ENCODE peak calls at places on chromosomes 11 and 22, in ten cellular contexts. One of them, this sample, is unnamed.

GRCh38 chr11:76592025-76592914 is 78.3 kb downstream of the LRRC32 start:
- DNase-seq in IMR-90: no peak
- DNase-seq in endothelial cell: no peak
- DNase-seq in colonic mucosa: peak; percentile 68
- DNase-seq in lower leg skin: peak; percentile 75
- DNase-seq in OCI-LY7: no peak
- DNase-seq in AG09319: no peak
- DNase-seq in CD4-positive, alpha-beta T cell: no peak
- DNase-seq in esophagus squamous epithelium: no peak
- DNase-seq in pancreas: no peak
- DNase-seq in this sample: no peak

GRCh38 chr22:49012695-49013094 is 815.0 kb downstream of the BRD1 start:
- DNase-seq in IMR-90: no peak
- DNase-seq in endothelial cell: no peak
- DNase-seq in colonic mucosa: no peak
- DNase-seq in lower leg skin: no peak
- DNase-seq in OCI-LY7: no peak
- DNase-seq in AG09319: no peak
- DNase-seq in CD4-positive, alpha-beta T cell: no peak
- DNase-seq in esophagus squamous epithelium: no peak
- DNase-seq in pancreas: no peak
- DNase-seq in this sample: no peak

GRCh38 chr22:31962392-31963113 is 18.2 kb downstream of the YWHAH start:
- DNase-seq in IMR-90: no peak
- DNase-seq in endothelial cell: no peak
- DNase-seq in colonic mucosa: no peak
- DNase-seq in lower leg skin: no peak
- DNase-seq in OCI-LY7: no peak
- DNase-seq in AG09319: no peak
- DNase-seq in CD4-positive, alpha-beta T cell: no peak
- DNase-seq in esophagus squamous epithelium: no peak
- DNase-seq in pancreas: no peak
- DNase-seq in this sample: no peak

GRCh38 chr11:12137938-12138731 is 27.7 kb downstream of the MICAL2 start:
- DNase-seq in IMR-90: peak; percentile 98
- DNase-seq in endothelial cell: no peak
- DNase-seq in colonic mucosa: no peak
- DNase-seq in lower leg skin: no peak
- DNase-seq in OCI-LY7: no peak
- DNase-seq in AG09319: peak; percentile 41
- DNase-seq in CD4-positive, alpha-beta T cell: no peak
- DNase-seq in esophagus squamous epithelium: no peak
- DNase-seq in pancreas: no peak
- DNase-seq in this sample: no peak

GRCh38 chr11:10518123-10518522 is 22.9 kb downstream of the RNF141 start:
- DNase-seq in IMR-90: peak; percentile 25
- DNase-seq in endothelial cell: no peak
- DNase-seq in colonic mucosa: no peak
- DNase-seq in lower leg skin: no peak
- DNase-seq in OCI-LY7: no peak
- DNase-seq in AG09319: no peak
- DNase-seq in CD4-positive, alpha-beta T cell: no peak
- DNase-seq in esophagus squamous epithelium: no peak
- DNase-seq in pancreas: no peak
- DNase-seq in this sample: no peak

GRCh38 chr22:49197500-49197899 is 630.2 kb downstream of the BRD1 start:
- DNase-seq in IMR-90: no peak
- DNase-seq in endothelial cell: no peak
- DNase-seq in colonic mucosa: no peak
- DNase-seq in lower leg skin: peak; percentile 80
- DNase-seq in OCI-LY7: no peak
- DNase-seq in AG09319: no peak
- DNase-seq in CD4-positive, alpha-beta T cell: no peak
- DNase-seq in esophagus squamous epithelium: no peak
- DNase-seq in pancreas: peak; percentile 53
- DNase-seq in this sample: no peak

GRCh38 chr11:65279713-65280459 is 18.1 kb downstream of the POLA2 start:
- DNase-seq in IMR-90: peak; percentile 99
- DNase-seq in endothelial cell: no peak
- DNase-seq in colonic mucosa: no peak
- DNase-seq in lower leg skin: no peak
- DNase-seq in OCI-LY7: no peak
- DNase-seq in AG09319: peak; percentile 61
- DNase-seq in CD4-positive, alpha-beta T cell: peak; percentile 52
- DNase-seq in esophagus squamous epithelium: no peak
- DNase-seq in pancreas: no peak
- DNase-seq in this sample: peak; percentile 77

GRCh38 chr11:117871784-117872183 is 4.7 kb downstream of the FXYD6 start:
- DNase-seq in IMR-90: no peak
- DNase-seq in endothelial cell: no peak
- DNase-seq in colonic mucosa: no peak
- DNase-seq in lower leg skin: peak; percentile 59
- DNase-seq in OCI-LY7: no peak
- DNase-seq in AG09319: no peak
- DNase-seq in CD4-positive, alpha-beta T cell: no peak
- DNase-seq in esophagus squamous epithelium: no peak
- DNase-seq in pancreas: no peak
- DNase-seq in this sample: no peak

GRCh38 chr11:75223954-75224643 is 16.5 kb upstream of the TPBGL start:
- DNase-seq in IMR-90: no peak
- DNase-seq in endothelial cell: no peak
- DNase-seq in colonic mucosa: no peak
- DNase-seq in lower leg skin: no peak
- DNase-seq in OCI-LY7: no peak
- DNase-seq in AG09319: no peak
- DNase-seq in CD4-positive, alpha-beta T cell: no peak
- DNase-seq in esophagus squamous epithelium: no peak
- DNase-seq in pancreas: peak; percentile 34
- DNase-seq in this sample: no peak

GRCh38 chr11:110948112-110948511 is 235.9 kb upstream of the ARHGAP20 start:
- DNase-seq in IMR-90: peak; percentile 49
- DNase-seq in endothelial cell: no peak
- DNase-seq in colonic mucosa: no peak
- DNase-seq in lower leg skin: no peak
- DNase-seq in OCI-LY7: no peak
- DNase-seq in AG09319: no peak
- DNase-seq in CD4-positive, alpha-beta T cell: no peak
- DNase-seq in esophagus squamous epithelium: no peak
- DNase-seq in pancreas: no peak
- DNase-seq in this sample: no peak

GRCh38 chr22:23072911-23073491 is 2.7 kb downstream of the GNAZ start:
- DNase-seq in IMR-90: no peak
- DNase-seq in endothelial cell: no peak
- DNase-seq in colonic mucosa: no peak
- DNase-seq in lower leg skin: peak; percentile 82
- DNase-seq in OCI-LY7: no peak
- DNase-seq in AG09319: no peak
- DNase-seq in CD4-positive, alpha-beta T cell: no peak
- DNase-seq in esophagus squamous epithelium: no peak
- DNase-seq in pancreas: peak; percentile 27
- DNase-seq in this sample: no peak

GRCh38 chr11:6413791-6414231 is 5.1 kb downstream of the APBB1 start:
- DNase-seq in IMR-90: no peak
- DNase-seq in endothelial cell: no peak
- DNase-seq in colonic mucosa: no peak
- DNase-seq in lower leg skin: no peak
- DNase-seq in OCI-LY7: no peak
- DNase-seq in AG09319: no peak
- DNase-seq in CD4-positive, alpha-beta T cell: peak; percentile 72
- DNase-seq in esophagus squamous epithelium: no peak
- DNase-seq in pancreas: no peak
- DNase-seq in this sample: no peak

GRCh38 chr11:59560702-59561469 is 49.5 kb downstream of the OR4D9 start:
- DNase-seq in IMR-90: peak; percentile 82
- DNase-seq in endothelial cell: peak; percentile 80
- DNase-seq in colonic mucosa: peak; percentile 89
- DNase-seq in lower leg skin: peak; percentile 97
- DNase-seq in OCI-LY7: peak; percentile 88
- DNase-seq in AG09319: no peak
- DNase-seq in CD4-positive, alpha-beta T cell: peak; percentile 80
- DNase-seq in esophagus squamous epithelium: peak; percentile 25
- DNase-seq in pancreas: peak; percentile 88
- DNase-seq in this sample: peak; percentile 83

GRCh38 chr11:61776561-61777075 is 15.8 kb downstream of the TMEM258 start:
- DNase-seq in IMR-90: peak; percentile 68
- DNase-seq in endothelial cell: peak; percentile 80
- DNase-seq in colonic mucosa: peak; percentile 77
- DNase-seq in lower leg skin: no peak
- DNase-seq in OCI-LY7: peak; percentile 65
- DNase-seq in AG09319: peak; percentile 8
- DNase-seq in CD4-positive, alpha-beta T cell: peak; percentile 44
- DNase-seq in esophagus squamous epithelium: no peak
- DNase-seq in pancreas: peak; percentile 90
- DNase-seq in this sample: peak; percentile 84

GRCh38 chr11:70732493-70733206 is 334.3 kb downstream of the CTTN start:
- DNase-seq in IMR-90: no peak
- DNase-seq in endothelial cell: no peak
- DNase-seq in colonic mucosa: no peak
- DNase-seq in lower leg skin: no peak
- DNase-seq in OCI-LY7: no peak
- DNase-seq in AG09319: no peak
- DNase-seq in CD4-positive, alpha-beta T cell: no peak
- DNase-seq in esophagus squamous epithelium: no peak
- DNase-seq in pancreas: peak; percentile 35
- DNase-seq in this sample: no peak
- TF ChIP-seq CTCF in IMR-90: no peak
- TF ChIP-seq CTCF in endothelial cell: no peak
- TF ChIP-seq CTCF in colonic mucosa: no peak
- TF ChIP-seq CTCF in lower leg skin: no peak
- TF ChIP-seq CTCF in OCI-LY7: no peak
- TF ChIP-seq CTCF in AG09319: no peak
- TF ChIP-seq CTCF in CD4-positive, alpha-beta T cell: no peak
- TF ChIP-seq CTCF in esophagus squamous epithelium: no peak
- TF ChIP-seq CTCF in pancreas: no peak
- TF ChIP-seq CTCF in this sample: no peak

GRCh38 chr11:22923561-22923960 is 63.3 kb upstream of the CCDC179 start:
- DNase-seq in IMR-90: no peak
- DNase-seq in endothelial cell: no peak
- DNase-seq in colonic mucosa: no peak
- DNase-seq in lower leg skin: no peak
- DNase-seq in OCI-LY7: no peak
- DNase-seq in AG09319: no peak
- DNase-seq in CD4-positive, alpha-beta T cell: no peak
- DNase-seq in esophagus squamous epithelium: no peak
- DNase-seq in pancreas: no peak
- DNase-seq in this sample: no peak

GRCh38 chr11:22930816-22931594 is 70.7 kb upstream of the CCDC179 start:
- DNase-seq in IMR-90: peak; percentile 16
- DNase-seq in endothelial cell: no peak
- DNase-seq in colonic mucosa: no peak
- DNase-seq in lower leg skin: no peak
- DNase-seq in OCI-LY7: no peak
- DNase-seq in AG09319: no peak
- DNase-seq in CD4-positive, alpha-beta T cell: no peak
- DNase-seq in esophagus squamous epithelium: no peak
- DNase-seq in pancreas: no peak
- DNase-seq in this sample: no peak

GRCh38 chr11:22927793-22928192 is 67.5 kb upstream of the CCDC179 start:
- DNase-seq in IMR-90: no peak
- DNase-seq in endothelial cell: no peak
- DNase-seq in colonic mucosa: no peak
- DNase-seq in lower leg skin: no peak
- DNase-seq in OCI-LY7: no peak
- DNase-seq in AG09319: no peak
- DNase-seq in CD4-positive, alpha-beta T cell: no peak
- DNase-seq in esophagus squamous epithelium: no peak
- DNase-seq in pancreas: no peak
- DNase-seq in this sample: no peak

GRCh38 chr11:22926341-22926740 is 66.1 kb upstream of the CCDC179 start:
- DNase-seq in IMR-90: no peak
- DNase-seq in endothelial cell: no peak
- DNase-seq in colonic mucosa: no peak
- DNase-seq in lower leg skin: no peak
- DNase-seq in OCI-LY7: no peak
- DNase-seq in AG09319: no peak
- DNase-seq in CD4-positive, alpha-beta T cell: no peak
- DNase-seq in esophagus squamous epithelium: no peak
- DNase-seq in pancreas: no peak
- DNase-seq in this sample: no peak

GRCh38 chr11:22928207-22928917 is 68.1 kb upstream of the CCDC179 start:
- DNase-seq in IMR-90: no peak
- DNase-seq in endothelial cell: no peak
- DNase-seq in colonic mucosa: no peak
- DNase-seq in lower leg skin: no peak
- DNase-seq in OCI-LY7: no peak
- DNase-seq in AG09319: no peak
- DNase-seq in CD4-positive, alpha-beta T cell: no peak
- DNase-seq in esophagus squamous epithelium: no peak
- DNase-seq in pancreas: no peak
- DNase-seq in this sample: no peak
- TF ChIP-seq CTCF in IMR-90: no peak
- TF ChIP-seq CTCF in endothelial cell: no peak
- TF ChIP-seq CTCF in colonic mucosa: no peak
- TF ChIP-seq CTCF in lower leg skin: no peak
- TF ChIP-seq CTCF in OCI-LY7: peak; percentile 52
- TF ChIP-seq CTCF in AG09319: no peak
- TF ChIP-seq CTCF in CD4-positive, alpha-beta T cell: no peak
- TF ChIP-seq CTCF in esophagus squamous epithelium: no peak
- TF ChIP-seq CTCF in pancreas: no peak
- TF ChIP-seq CTCF in this sample: no peak

DNA sequence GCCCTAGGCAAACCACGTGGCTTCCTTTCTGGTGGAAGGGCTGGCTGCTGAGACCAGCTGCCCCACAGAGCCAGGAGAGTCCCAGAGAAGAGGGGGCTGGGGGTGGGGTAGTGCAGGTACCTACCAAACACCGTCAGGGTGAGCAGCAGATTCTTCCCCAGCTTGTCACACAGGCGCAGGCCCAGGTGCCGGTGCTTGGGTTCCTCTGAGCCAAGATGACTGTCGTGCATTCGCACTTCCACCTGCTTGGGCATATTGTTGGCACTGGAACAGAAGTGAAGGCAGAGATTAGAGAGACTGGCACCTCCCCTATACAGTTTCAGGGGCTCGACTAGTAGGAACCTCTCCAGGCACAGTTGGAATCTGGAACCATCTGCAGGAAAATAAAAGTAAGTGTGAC is 102.1 kb downstream of the SLC1A2 start:
- DNase-seq in IMR-90: no peak
- DNase-seq in endothelial cell: no peak
- DNase-seq in colonic mucosa: no peak
- DNase-seq in lower leg skin: no peak
- DNase-seq in OCI-LY7: no peak
- DNase-seq in AG09319: no peak
- DNase-seq in CD4-positive, alpha-beta T cell: no peak
- DNase-seq in esophagus squamous epithelium: no peak
- DNase-seq in pancreas: no peak
- DNase-seq in this sample: no peak
- TF ChIP-seq CTCF in IMR-90: no peak
- TF ChIP-seq CTCF in endothelial cell: no peak
- TF ChIP-seq CTCF in colonic mucosa: no peak
- TF ChIP-seq CTCF in lower leg skin: no peak
- TF ChIP-seq CTCF in OCI-LY7: no peak
- TF ChIP-seq CTCF in AG09319: no peak
- TF ChIP-seq CTCF in CD4-positive, alpha-beta T cell: no peak
- TF ChIP-seq CTCF in esophagus squamous epithelium: no peak
- TF ChIP-seq CTCF in pancreas: no peak
- TF ChIP-seq CTCF in this sample: no peak

DNA sequence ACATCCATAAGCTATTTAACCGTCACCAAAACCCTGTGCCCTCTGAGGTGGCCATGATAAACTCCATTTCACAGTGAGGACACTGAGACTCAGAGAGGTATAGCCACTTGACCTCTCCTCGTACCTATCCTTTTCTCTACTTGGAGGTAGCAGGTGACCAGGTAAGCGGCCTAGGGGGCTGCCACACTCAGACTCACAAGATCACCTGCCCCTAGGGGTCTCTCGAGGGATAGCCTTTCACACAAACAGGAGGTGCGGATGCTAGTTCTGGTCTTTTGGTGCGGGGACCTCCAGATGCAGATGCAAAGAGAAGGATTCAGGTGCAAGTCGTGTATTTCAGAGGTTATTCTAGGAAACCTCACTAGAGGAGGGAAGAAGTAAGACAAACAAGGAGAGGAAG is 14.6 kb downstream of the MS4A18 start:
- DNase-seq in IMR-90: no peak
- DNase-seq in endothelial cell: no peak
- DNase-seq in colonic mucosa: no peak
- DNase-seq in lower leg skin: no peak
- DNase-seq in OCI-LY7: no peak
- DNase-seq in AG09319: no peak
- DNase-seq in CD4-positive, alpha-beta T cell: no peak
- DNase-seq in esophagus squamous epithelium: no peak
- DNase-seq in pancreas: no peak
- DNase-seq in this sample: no peak
- TF ChIP-seq CTCF in IMR-90: no peak
- TF ChIP-seq CTCF in endothelial cell: peak; percentile 28
- TF ChIP-seq CTCF in colonic mucosa: no peak
- TF ChIP-seq CTCF in lower leg skin: no peak
- TF ChIP-seq CTCF in OCI-LY7: peak; percentile 35
- TF ChIP-seq CTCF in AG09319: no peak
- TF ChIP-seq CTCF in CD4-positive, alpha-beta T cell: no peak
- TF ChIP-seq CTCF in esophagus squamous epithelium: no peak
- TF ChIP-seq CTCF in pancreas: no peak
- TF ChIP-seq CTCF in this sample: no peak

This sample was measured in Calu3.